ENCODE peak calls at places on chromosome 7, in five cellular contexts. H is HFF-Myc; S is GM10248; P is SW480; O is CD4-positive, CD25-positive, alpha-beta regulatory T cell. V is an unnamed sample.

GRCh38 chr7:100612730-100613446 is 548 bp downstream of the MOSPD3 start:
- DNase-seq in H (no peak), S (no peak), P (peak), O (peak), V (no peak)

GRCh38 chr7:1061180-1061579 is 16.8 kb downstream of the GPR146 start:
- DNase-seq in H (no peak), S (no peak), P (no peak), O (no peak), V (no peak)

GRCh38 chr7:73833251-73833919 is 2.6 kb downstream of the CLDN4 start:
- DNase-seq in H (no peak), S (no peak), P (peak), O (no peak), V (peak)

GRCh38 chr7:141263508-141263907 is 189.6 kb downstream of the TMEM178B start:
- DNase-seq in H (no peak), S (no peak), P (no peak), O (peak), V (no peak)

GRCh38 chr7:91569702-91570457 is 305.6 kb downstream of the FZD1 start:
- DNase-seq in H (no peak), S (no peak), P (no peak), O (no peak), V (no peak)

GRCh38 chr7:47300472-47301021 is 281.4 kb downstream of the TNS3 start:
- DNase-seq in H (no peak), S (no peak), P (no peak), O (no peak), V (no peak)

GRCh38 chr7:63900394-63901203 is 98.0 kb upstream of the ZNF722 start:
- DNase-seq in H (no peak), S (no peak), P (peak), O (peak), V (peak)

GRCh38 chr7:69932034-69932628 is 333.9 kb downstream of the AUTS2 start:
- DNase-seq in H (no peak), S (no peak), P (peak), O (peak), V (peak)

GRCh38 chr7:138961159-138961558 is 20.0 kb downstream of the KIAA1549 start:
- DNase-seq in H (no peak), S (no peak), P (no peak), O (no peak), V (peak)

GRCh38 chr7:157233677-157234076 is 95.0 kb downstream of the UBE3C start:
- DNase-seq in H (no peak), S (no peak), P (peak), O (no peak), V (no peak)

GRCh38 chr7:55133630-55134392 is 115.0 kb downstream of the EGFR start:
- DNase-seq in H (peak), S (no peak), P (peak), O (no peak), V (no peak)